ENCODE peak calls at places on chromosomes 3 and 15, in four cellular contexts. A is HepG2, T is heart right ventricle, Q is psoas muscle. C is an unnamed sample.

GRCh38 chr15:31173790-31174450 is 72.4 kb upstream of the TRPM1 start:
- ATAC-seq in A (no peak), T (no peak), Q (no peak), C (no peak)

GRCh38 chr3:49535971-49536874 is 18.1 kb upstream of the BSN start:
- ATAC-seq in A (no peak), T (no peak), Q (peak), C (no peak)

GRCh38 chr15:28912422-28912821 is 26.6 kb downstream of the APBA2 start:
- ATAC-seq in A (no peak), T (no peak), Q (no peak), C (no peak)

GRCh38 chr3:177098551-177098950 is 98.7 kb downstream of the TBL1XR1 start:
- ATAC-seq in A (no peak), T (no peak), Q (no peak), C (no peak)

GRCh38 chr15:100049936-100050876 is 291.6 kb downstream of the ADAMTS17 start:
- ATAC-seq in A (no peak), T (no peak), Q (no peak), C (no peak)

GRCh38 chr3:43790060-43790459 is 99.3 kb downstream of the ABHD5 start:
- ATAC-seq in A (no peak), T (no peak), Q (no peak), C (no peak)

GRCh38 chr3:140420621-140421357 is 257.1 kb upstream of the TRIM42 start:
- ATAC-seq in A (peak), T (peak), Q (peak), C (no peak)

GRCh38 chr15:62786123-62786825 is 256.3 kb upstream of the TPM1 start:
- ATAC-seq in A (no peak), T (no peak), Q (no peak), C (no peak)

GRCh38 chr3:128076465-128076782 is 24.2 kb downstream of the SEC61A1 start:
- ATAC-seq in A (peak), T (peak), Q (peak), C (peak)

GRCh38 chr15:67089218-67090193 is 24.1 kb downstream of the SMAD3 start:
- ATAC-seq in A (no peak), T (no peak), Q (no peak), C (no peak)

GRCh38 chr15:72751751-72752455 is 31.7 kb downstream of the ADPGK start:
- ATAC-seq in A (no peak), T (no peak), Q (no peak), C (no peak)

GRCh38 chr3:70803891-70804290 is 491.5 kb upstream of the MDFIC2 start:
- ATAC-seq in A (no peak), T (no peak), Q (no peak), C (no peak)

C was measured in esophagus mucosa.